ENCODE peak calls at places on chromosome 4, in seven cellular contexts. F is GM12892, M is HepG2, U is K562, K is H1, W is SK-N-SH, A is GM12878. S is an unnamed sample.

GRCh38 chr4:23097251-23097650 is 404.5 kb downstream of the GBA3 start:
- DNase-seq in F (no peak), M (no peak), U (no peak), K (no peak), W (no peak), A (no peak), S (no peak)

GRCh38 chr4:6546681-6547447 is 28.1 kb upstream of the MAN2B2 start:
- DNase-seq in F (peak), M (peak), U (peak), K (peak), W (peak), A (no peak), S (peak)

GRCh38 chr4:150782921-150783320 is 201.0 kb downstream of the MAB21L2 start:
- DNase-seq in F (no peak), M (no peak), U (no peak), K (no peak), W (no peak), A (no peak), S (no peak)

GRCh38 chr4:65482410-65482809 is 187.9 kb downstream of the EPHA5 start:
- DNase-seq in F (no peak), M (no peak), U (no peak), K (no peak), W (no peak), A (no peak), S (no peak)

GRCh38 chr4:67459164-67459563 is 86.1 kb downstream of the CENPC start:
- DNase-seq in F (no peak), M (no peak), U (no peak), K (no peak), W (no peak), A (no peak), S (no peak)

GRCh38 chr4:184439856-184440592 is 34.3 kb downstream of the IRF2 start:
- DNase-seq in F (no peak), M (peak), U (no peak), K (no peak), W (no peak), A (no peak), S (no peak)

GRCh38 chr4:124640037-124640730 is 72.3 kb downstream of the ANKRD50 start:
- DNase-seq in F (no peak), M (no peak), U (no peak), K (no peak), W (no peak), A (no peak), S (no peak)

GRCh38 chr4:28073860-28074555 is 1213.4 kb downstream of the STIM2 start:
- DNase-seq in F (no peak), M (peak), U (no peak), K (no peak), W (no peak), A (no peak), S (no peak)

GRCh38 chr4:177728361-177729152 is 286.3 kb upstream of the AGA start:
- DNase-seq in F (no peak), M (peak), U (peak), K (no peak), W (no peak), A (no peak), S (no peak)

GRCh38 chr4:43014266-43014665 is 121.8 kb downstream of the GRXCR1 start:
- DNase-seq in F (no peak), M (no peak), U (no peak), K (no peak), W (no peak), A (no peak), S (no peak)

GRCh38 chr4:2248044-2248780 is 6.3 kb upstream of the HAUS3 start:
- DNase-seq in F (peak), M (no peak), U (no peak), K (no peak), W (peak), A (no peak), S (peak)

GRCh38 chr4:172232966-172233365 is 419.8 kb downstream of the GALNTL6 start:
- DNase-seq in F (no peak), M (no peak), U (no peak), K (peak), W (no peak), A (no peak), S (no peak)

GRCh38 chr4:22416403-22416802 is 99.5 kb downstream of the ADGRA3 start:
- DNase-seq in F (no peak), M (no peak), U (peak), K (no peak), W (no peak), A (no peak), S (no peak)

GRCh38 chr4:48193921-48194320 is 59.9 kb upstream of the TXK start:
- DNase-seq in F (no peak), M (no peak), U (no peak), K (no peak), W (no peak), A (no peak), S (no peak)

GRCh38 chr4:161629694-161630441 is 533.9 kb downstream of the FSTL5 start:
- DNase-seq in F (no peak), M (no peak), U (peak), K (no peak), W (no peak), A (no peak), S (no peak)

GRCh38 chr4:112523764-112524505 is 8.0 kb upstream of the NEUROG2 start:
- DNase-seq in F (no peak), M (peak), U (peak), K (peak), W (peak), A (no peak), S (peak)

GRCh38 chr4:185713731-185714130 is 98.3 kb downstream of the SORBS2 start:
- DNase-seq in F (no peak), M (peak), U (no peak), K (no peak), W (no peak), A (no peak), S (no peak)

GRCh38 chr4:10139518-10139917 is 22.9 kb upstream of the WDR1 start:
- DNase-seq in F (no peak), M (no peak), U (no peak), K (no peak), W (no peak), A (no peak), S (no peak)

GRCh38 chr4:5212255-5213032 is 161.2 kb downstream of the STK32B start:
- DNase-seq in F (no peak), M (no peak), U (no peak), K (no peak), W (no peak), A (no peak), S (no peak)

GRCh38 chr4:125704726-125705125 is 390.0 kb downstream of the FAT4 start:
- DNase-seq in F (no peak), M (no peak), U (no peak), K (no peak), W (no peak), A (no peak), S (no peak)

GRCh38 chr4:67291639-67292038 is 253.7 kb downstream of the CENPC start:
- DNase-seq in F (no peak), M (no peak), U (no peak), K (no peak), W (no peak), A (no peak), S (no peak)

DNA sequence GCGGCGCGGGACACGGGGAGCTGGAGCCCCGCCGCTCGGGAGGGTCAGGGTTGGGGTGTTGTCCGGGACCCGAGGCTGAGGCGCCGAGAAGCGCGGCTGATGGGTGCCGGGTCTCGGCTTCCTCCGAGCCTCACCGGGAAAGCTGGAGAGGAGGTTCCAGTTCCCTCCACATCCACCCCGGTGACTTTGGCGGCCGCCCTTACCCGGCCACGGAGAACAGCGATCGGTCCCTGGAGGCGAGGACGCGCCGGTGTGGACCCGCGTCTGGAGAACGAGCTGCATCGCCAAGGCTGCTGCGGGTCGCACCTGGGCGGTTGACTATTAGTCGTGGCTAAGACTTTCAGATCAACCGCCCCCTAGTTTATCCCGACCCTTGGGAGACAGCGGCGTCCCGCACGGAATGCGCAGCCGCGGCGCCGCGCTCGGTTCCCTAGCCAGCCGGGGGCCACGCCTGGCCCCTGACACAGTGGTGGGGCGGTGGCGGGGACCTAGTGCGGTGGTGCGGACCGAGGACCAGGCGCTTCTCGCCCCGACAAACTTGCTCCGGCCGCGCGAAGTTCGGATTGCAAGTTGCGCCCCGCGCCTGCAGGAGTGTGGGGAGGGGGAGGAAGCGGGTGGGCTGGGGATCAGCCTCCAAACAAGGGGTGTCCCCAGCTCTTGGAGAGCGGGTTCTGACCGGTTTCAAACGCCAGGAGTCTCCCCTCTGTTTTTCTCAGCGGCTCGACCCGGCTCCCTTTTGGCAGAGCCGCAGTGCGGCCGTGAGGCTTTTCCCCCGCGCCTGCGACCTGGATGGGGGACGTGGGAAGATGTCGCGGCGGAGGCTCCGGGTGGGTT is 540 bp downstream of the FHDC1 start:
- DNase-seq in F (peak), M (no peak), U (peak), K (no peak), W (peak), A (no peak), S (peak)
- TF ChIP-seq TAF1 in F (no peak), M (no peak), U (no peak), K (no peak), W (no peak), A (no peak), S (no peak)

DNA sequence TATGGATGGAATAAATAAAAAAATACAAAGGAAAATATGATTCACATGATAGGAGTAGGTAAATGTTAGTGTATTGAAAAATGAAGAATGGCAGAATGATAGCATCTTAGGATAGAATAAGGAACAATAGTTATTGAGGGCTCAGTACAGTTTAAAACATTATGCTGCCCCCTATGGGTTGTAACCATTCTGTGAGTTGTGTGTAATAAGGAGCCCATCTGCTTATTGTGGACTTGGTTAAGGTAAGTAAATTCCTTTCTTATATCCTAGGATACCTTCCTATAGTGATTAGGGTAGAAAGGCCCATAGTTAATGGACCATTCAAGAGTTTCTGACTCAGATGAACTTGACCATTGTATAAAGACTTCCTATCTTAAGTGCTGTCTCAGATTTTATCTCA is 195.8 kb downstream of the PDHA2 start:
- DNase-seq in F (no peak), M (no peak), U (peak), K (no peak), W (no peak), A (no peak), S (no peak)
- TF ChIP-seq TAF1 in F (no peak), M (no peak), U (no peak), K (no peak), W (no peak), A (no peak), S (no peak)

DNA sequence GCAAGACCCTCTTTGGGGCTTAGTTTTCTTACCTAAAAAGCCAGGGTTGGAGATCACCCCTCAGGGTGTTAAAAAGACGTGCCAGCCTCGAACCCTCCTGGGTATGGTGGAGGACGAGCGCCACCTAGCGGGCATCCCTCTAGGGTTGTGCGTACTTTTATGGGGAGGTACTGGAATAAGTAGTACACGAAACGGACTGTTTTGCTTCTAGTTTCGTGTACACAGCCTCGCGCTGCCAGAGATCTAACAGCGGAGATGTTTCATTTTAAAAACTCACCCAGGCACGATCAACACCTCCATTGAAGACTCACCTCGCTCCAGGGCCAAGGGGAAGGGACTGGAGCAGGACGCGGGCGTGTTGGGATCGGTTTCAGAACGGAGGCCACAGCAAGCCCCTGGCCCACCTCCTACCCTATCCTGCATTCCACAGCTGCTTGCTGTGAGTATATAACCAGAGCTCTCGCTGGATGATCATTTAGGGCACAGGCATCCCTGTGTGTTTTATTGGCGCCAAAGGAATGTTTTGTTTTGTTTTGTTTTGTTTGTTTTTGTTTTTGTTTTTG is 4.8 kb upstream of the NKX3-2 start:
- DNase-seq in F (peak), M (peak), U (peak), K (peak), W (peak), A (peak), S (peak)
- TF ChIP-seq TAF1 in F (no peak), M (no peak), U (no peak), K (no peak), W (no peak), A (no peak), S (no peak)

GRCh38 chr4:40584517-40585141 is 45.0 kb downstream of the RBM47 start:
- DNase-seq in F (no peak), M (no peak), U (no peak), K (no peak), W (no peak), A (no peak), S (no peak)

GRCh38 chr4:40587351-40587750 is 42.3 kb downstream of the RBM47 start:
- DNase-seq in F (no peak), M (no peak), U (no peak), K (no peak), W (no peak), A (no peak), S (no peak)

GRCh38 chr4:40585201-40585789 is 44.4 kb downstream of the RBM47 start:
- DNase-seq in F (no peak), M (no peak), U (no peak), K (no peak), W (no peak), A (no peak), S (no peak)

GRCh38 chr4:40586729-40587128 is 42.9 kb downstream of the RBM47 start:
- DNase-seq in F (no peak), M (no peak), U (no peak), K (no peak), W (no peak), A (no peak), S (no peak)

DNA sequence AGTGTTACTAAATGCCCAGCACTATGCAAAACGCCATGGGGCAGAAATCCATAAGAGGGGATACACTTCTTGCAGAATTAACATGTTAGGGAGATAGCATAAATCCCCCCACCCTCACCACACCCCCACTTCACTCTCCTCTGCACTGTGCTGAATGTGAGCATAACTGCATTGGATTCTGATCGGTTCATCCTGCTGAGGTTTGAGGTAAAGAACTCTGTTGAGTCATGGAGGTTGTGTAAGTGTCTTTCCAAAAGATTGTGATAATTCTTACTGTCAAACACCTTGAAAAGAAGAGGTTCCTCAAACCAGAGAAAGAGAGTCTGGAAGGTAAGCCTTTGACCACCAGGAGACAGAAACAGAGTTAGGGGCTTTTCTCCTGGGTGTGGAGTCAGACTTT is 43.6 kb downstream of the RBM47 start:
- DNase-seq in F (no peak), M (no peak), U (no peak), K (no peak), W (no peak), A (no peak), S (no peak)
- TF ChIP-seq TAF1 in F (no peak), M (no peak), U (no peak), K (no peak), W (no peak), A (no peak), S (no peak)

GRCh38 chr4:59945716-59946115 is 1254.4 kb upstream of the ADGRL3 start:
- DNase-seq in F (no peak), M (no peak), U (no peak), K (no peak), W (no peak), A (no peak), S (no peak)

GRCh38 chr4:59945277-59945676 is 1254.8 kb upstream of the ADGRL3 start:
- DNase-seq in F (no peak), M (no peak), U (no peak), K (no peak), W (no peak), A (no peak), S (no peak)
- TF ChIP-seq TAF1 in F (no peak), M (no peak), U (no peak), K (no peak), W (no peak), A (no peak), S (no peak)

GRCh38 chr4:19592391-19592790 is 659.3 kb upstream of the SLIT2 start:
- DNase-seq in F (no peak), M (no peak), U (no peak), K (no peak), W (no peak), A (no peak), S (no peak)
- TF ChIP-seq TAF1 in F (no peak), M (no peak), U (no peak), K (no peak), W (no peak), A (no peak), S (no peak)

DNA sequence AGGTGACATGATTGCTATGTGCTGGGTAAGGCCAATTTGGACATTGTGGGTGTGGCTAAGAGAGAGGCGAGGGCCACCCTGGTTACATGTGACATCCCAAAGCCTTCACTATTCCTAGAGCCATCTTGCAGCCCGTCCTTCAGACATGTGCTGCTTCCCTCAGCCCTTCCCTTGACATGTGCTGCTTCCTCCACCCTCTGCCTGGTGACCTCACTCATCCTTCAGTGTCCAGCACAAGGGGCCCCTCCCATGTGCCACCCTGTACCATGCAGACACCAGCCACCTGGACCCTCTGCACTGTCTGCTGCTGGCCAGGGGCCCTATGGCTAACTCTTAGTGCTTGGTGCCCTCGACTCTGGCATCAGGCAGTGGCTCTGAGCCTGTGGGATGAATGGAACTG is 27.4 kb downstream of the ADRA2C start:
- DNase-seq in F (no peak), M (no peak), U (no peak), K (no peak), W (no peak), A (no peak), S (no peak)
- TF ChIP-seq TAF1 in F (no peak), M (no peak), U (no peak), K (no peak), W (no peak), A (no peak), S (no peak)

DNA sequence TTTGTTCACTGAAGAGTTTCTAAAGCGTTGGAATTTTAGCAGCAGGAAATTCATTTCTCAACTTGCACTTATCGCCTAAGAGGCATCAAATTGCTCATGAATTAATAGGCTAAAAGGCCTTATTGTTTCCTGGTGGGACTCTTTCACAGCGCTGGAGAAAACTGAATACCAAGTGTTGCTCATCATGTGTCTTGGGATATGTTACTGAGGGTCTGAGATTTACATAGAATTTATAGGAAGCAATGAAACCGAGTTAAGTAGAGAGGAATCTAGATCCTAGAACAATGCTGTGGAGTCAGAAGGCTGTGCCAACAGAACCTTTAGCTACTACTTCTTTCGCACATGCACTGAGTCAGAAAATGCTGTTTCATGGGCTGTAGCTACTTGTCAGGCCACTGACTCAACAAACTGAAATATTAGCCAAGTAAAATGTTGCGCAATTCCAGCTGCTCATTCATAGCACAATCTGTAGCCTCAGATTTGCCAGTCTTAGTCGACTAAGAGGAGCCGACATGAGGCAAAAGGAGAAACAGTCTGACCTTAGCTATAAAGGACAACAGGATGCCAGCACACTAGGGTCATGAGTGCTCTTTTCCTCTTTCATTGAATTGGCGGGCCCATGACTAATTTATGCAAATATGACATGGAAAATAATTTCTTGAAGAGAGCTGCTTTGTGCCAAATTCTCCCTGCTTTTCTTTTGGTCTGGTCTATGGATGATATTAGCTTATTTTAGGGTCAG is 35.9 kb upstream of the CXCL8 start:
- DNase-seq in F (no peak), M (peak), U (peak), K (no peak), W (no peak), A (no peak), S (no peak)
- TF ChIP-seq TAF1 in F (no peak), M (no peak), U (peak), K (no peak), W (peak), A (no peak), S (no peak)

DNA sequence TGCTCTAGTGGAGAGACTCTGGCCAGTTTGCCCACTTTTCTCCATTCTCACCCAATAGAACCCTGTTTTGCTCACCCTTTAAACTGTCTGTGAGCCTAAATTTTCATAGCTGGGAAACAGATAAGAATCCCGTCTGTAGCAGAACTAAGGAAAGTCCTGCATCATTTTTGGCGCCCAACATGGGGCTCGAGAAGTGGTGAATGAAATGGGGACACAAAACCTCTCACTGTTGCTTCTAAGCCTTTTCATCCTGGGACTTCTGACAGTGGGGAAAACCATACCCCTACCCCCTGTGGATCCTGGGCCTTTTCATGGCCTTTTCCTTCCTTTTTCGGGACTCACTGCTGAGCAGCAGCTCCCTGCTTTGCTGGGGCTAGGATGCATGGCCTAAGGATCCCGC is 189.9 kb downstream of the INPP4B start:
- DNase-seq in F (no peak), M (no peak), U (no peak), K (no peak), W (no peak), A (no peak), S (no peak)
- TF ChIP-seq TAF1 in F (no peak), M (no peak), U (no peak), K (no peak), W (no peak), A (no peak), S (no peak)

S was measured in GM12891.